ENCODE peak calls at places on chromosome 16, in nine cellular contexts. One of them, this sample, is unnamed.

GRCh38 chr16:55212791-55213190 is 111.2 kb upstream of the IRX6 start:
- DNase-seq in tibial nerve: no peak
- DNase-seq in endothelial cell of umbilical vein: no peak
- DNase-seq in uterus: no peak
- DNase-seq in adrenal gland: no peak
- DNase-seq in esophagus muscularis mucosa: no peak
- DNase-seq in esophagus squamous epithelium: no peak
- DNase-seq in body of pancreas: no peak
- DNase-seq in heart left ventricle: no peak
- DNase-seq in this sample: no peak

GRCh38 chr16:4115209-4115940 is 867 bp downstream of the ADCY9 start:
- DNase-seq in uterus: peak; percentile 50
- DNase-seq in esophagus muscularis mucosa: no peak
- DNase-seq in adrenal gland: peak; percentile 73
- DNase-seq in body of pancreas: peak; percentile 66
- DNase-seq in endothelial cell of umbilical vein: peak; percentile 44
- DNase-seq in heart left ventricle: peak; percentile 74
- DNase-seq in esophagus squamous epithelium: no peak
- DNase-seq in tibial nerve: no peak
- DNase-seq in this sample: peak; percentile 60

GRCh38 chr16:70694088-70694487 is 8.2 kb upstream of the MTSS2 start:
- DNase-seq in endothelial cell of umbilical vein: no peak
- DNase-seq in body of pancreas: no peak
- DNase-seq in esophagus muscularis mucosa: no peak
- DNase-seq in uterus: peak; percentile 71
- DNase-seq in adrenal gland: peak; percentile 77
- DNase-seq in heart left ventricle: no peak
- DNase-seq in esophagus squamous epithelium: no peak
- DNase-seq in tibial nerve: no peak
- DNase-seq in this sample: no peak

GRCh38 chr16:76899767-76900166 is 291.2 kb upstream of the MON1B start:
- DNase-seq in tibial nerve: no peak
- DNase-seq in body of pancreas: no peak
- DNase-seq in heart left ventricle: no peak
- DNase-seq in adrenal gland: no peak
- DNase-seq in endothelial cell of umbilical vein: no peak
- DNase-seq in uterus: no peak
- DNase-seq in esophagus muscularis mucosa: no peak
- DNase-seq in esophagus squamous epithelium: no peak
- DNase-seq in this sample: no peak

GRCh38 chr16:11224894-11225676 is 30.9 kb downstream of the SOCS1 start:
- DNase-seq in uterus: peak; percentile 41
- DNase-seq in esophagus squamous epithelium: peak; percentile 41
- DNase-seq in esophagus muscularis mucosa: no peak
- DNase-seq in endothelial cell of umbilical vein: no peak
- DNase-seq in tibial nerve: no peak
- DNase-seq in body of pancreas: no peak
- DNase-seq in heart left ventricle: peak; percentile 49
- DNase-seq in adrenal gland: peak; percentile 52
- DNase-seq in this sample: no peak

GRCh38 chr16:64700628-64701027 is 421.2 kb downstream of the CDH11 start:
- DNase-seq in esophagus muscularis mucosa: no peak
- DNase-seq in heart left ventricle: no peak
- DNase-seq in esophagus squamous epithelium: no peak
- DNase-seq in adrenal gland: no peak
- DNase-seq in body of pancreas: no peak
- DNase-seq in uterus: no peak
- DNase-seq in endothelial cell of umbilical vein: no peak
- DNase-seq in tibial nerve: no peak
- DNase-seq in this sample: no peak

GRCh38 chr16:61993076-61993475 is 43.2 kb downstream of the CDH8 start:
- DNase-seq in uterus: no peak
- DNase-seq in endothelial cell of umbilical vein: no peak
- DNase-seq in esophagus squamous epithelium: no peak
- DNase-seq in tibial nerve: no peak
- DNase-seq in heart left ventricle: no peak
- DNase-seq in adrenal gland: no peak
- DNase-seq in esophagus muscularis mucosa: no peak
- DNase-seq in body of pancreas: no peak
- DNase-seq in this sample: no peak

GRCh38 chr16:10876799-10877341 is at the start of gene CIITA:
- DNase-seq in heart left ventricle: peak; percentile 85
- DNase-seq in adrenal gland: peak; percentile 77
- DNase-seq in body of pancreas: peak; percentile 71
- DNase-seq in esophagus squamous epithelium: peak; percentile 50
- DNase-seq in esophagus muscularis mucosa: no peak
- DNase-seq in tibial nerve: peak; percentile 83
- DNase-seq in endothelial cell of umbilical vein: no peak
- DNase-seq in uterus: no peak
- DNase-seq in this sample: peak; percentile 61

GRCh38 chr16:67528870-67529638 is 425 bp downstream of the RIPOR1 start:
- DNase-seq in tibial nerve: no peak
- DNase-seq in endothelial cell of umbilical vein: peak; percentile 47
- DNase-seq in esophagus squamous epithelium: no peak
- DNase-seq in esophagus muscularis mucosa: no peak
- DNase-seq in heart left ventricle: peak; percentile 61
- DNase-seq in adrenal gland: no peak
- DNase-seq in uterus: peak; percentile 50
- DNase-seq in body of pancreas: peak; percentile 45
- DNase-seq in this sample: peak; percentile 60

GRCh38 chr16:10762336-10762995 is 18.8 kb downstream of the NUBP1 start:
- DNase-seq in uterus: no peak
- DNase-seq in adrenal gland: no peak
- DNase-seq in esophagus muscularis mucosa: no peak
- DNase-seq in endothelial cell of umbilical vein: no peak
- DNase-seq in esophagus squamous epithelium: no peak
- DNase-seq in heart left ventricle: no peak
- DNase-seq in body of pancreas: no peak
- DNase-seq in tibial nerve: no peak
- DNase-seq in this sample: no peak

DNA sequence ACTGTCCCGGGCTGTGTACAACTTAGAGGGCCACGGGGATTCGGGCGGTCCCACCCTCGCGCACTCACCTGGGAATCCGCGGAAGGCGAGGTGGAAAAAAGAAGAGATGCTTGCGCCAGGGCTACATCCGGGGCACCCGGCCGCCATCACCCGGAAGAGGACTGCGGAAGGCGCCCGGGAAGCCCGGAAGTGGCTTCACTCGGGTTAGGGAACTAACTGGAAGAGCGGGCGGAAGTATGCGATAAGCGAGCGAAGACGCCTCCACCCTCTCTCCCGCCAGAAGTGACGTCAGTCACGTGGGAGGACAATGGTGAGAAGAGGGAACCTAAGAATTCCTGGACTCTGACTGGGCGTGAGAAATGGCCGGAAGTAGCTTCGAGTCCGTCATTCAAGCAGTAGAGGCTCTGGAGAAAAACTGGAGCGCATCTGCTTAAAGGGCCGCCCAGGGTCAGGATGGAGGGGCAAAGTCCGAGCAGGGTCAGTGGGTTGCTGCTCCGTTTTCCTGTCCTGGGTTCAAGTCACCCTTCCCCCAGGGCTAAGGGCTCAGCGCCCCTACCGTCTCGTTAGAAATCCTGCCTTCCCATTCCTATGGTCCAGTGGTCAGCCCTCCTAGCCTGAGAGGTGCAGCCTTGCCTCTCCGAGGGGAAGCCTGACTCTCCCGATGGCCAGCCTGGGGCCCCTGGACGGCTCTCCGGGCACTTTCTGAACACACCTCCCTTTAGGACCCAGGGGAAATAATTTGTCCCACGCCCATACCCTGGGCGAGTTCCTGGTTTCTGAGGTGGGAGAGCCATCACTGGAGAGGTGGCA is at the start of gene CD2BP2:
- DNase-seq in body of pancreas: peak; percentile 97
- DNase-seq in heart left ventricle: peak; percentile 98
- DNase-seq in esophagus squamous epithelium: peak; percentile 83
- DNase-seq in esophagus muscularis mucosa: peak; percentile 99
- DNase-seq in uterus: peak; percentile 99
- DNase-seq in endothelial cell of umbilical vein: peak; percentile 98
- DNase-seq in tibial nerve: peak; percentile 95
- DNase-seq in adrenal gland: peak; percentile 98
- DNase-seq in this sample: peak; percentile 96
- TF ChIP-seq POLR2A in body of pancreas: peak; percentile 62
- TF ChIP-seq POLR2A in heart left ventricle: peak; percentile 40
- TF ChIP-seq POLR2A in esophagus squamous epithelium: peak; percentile 40
- TF ChIP-seq POLR2A in esophagus muscularis mucosa: peak; percentile 2
- TF ChIP-seq POLR2A in uterus: peak; percentile 51
- TF ChIP-seq POLR2A in endothelial cell of umbilical vein: peak; percentile 57
- TF ChIP-seq POLR2A in tibial nerve: peak; percentile 67
- TF ChIP-seq POLR2A in adrenal gland: no peak
- TF ChIP-seq POLR2A in this sample: peak; percentile 60

DNA sequence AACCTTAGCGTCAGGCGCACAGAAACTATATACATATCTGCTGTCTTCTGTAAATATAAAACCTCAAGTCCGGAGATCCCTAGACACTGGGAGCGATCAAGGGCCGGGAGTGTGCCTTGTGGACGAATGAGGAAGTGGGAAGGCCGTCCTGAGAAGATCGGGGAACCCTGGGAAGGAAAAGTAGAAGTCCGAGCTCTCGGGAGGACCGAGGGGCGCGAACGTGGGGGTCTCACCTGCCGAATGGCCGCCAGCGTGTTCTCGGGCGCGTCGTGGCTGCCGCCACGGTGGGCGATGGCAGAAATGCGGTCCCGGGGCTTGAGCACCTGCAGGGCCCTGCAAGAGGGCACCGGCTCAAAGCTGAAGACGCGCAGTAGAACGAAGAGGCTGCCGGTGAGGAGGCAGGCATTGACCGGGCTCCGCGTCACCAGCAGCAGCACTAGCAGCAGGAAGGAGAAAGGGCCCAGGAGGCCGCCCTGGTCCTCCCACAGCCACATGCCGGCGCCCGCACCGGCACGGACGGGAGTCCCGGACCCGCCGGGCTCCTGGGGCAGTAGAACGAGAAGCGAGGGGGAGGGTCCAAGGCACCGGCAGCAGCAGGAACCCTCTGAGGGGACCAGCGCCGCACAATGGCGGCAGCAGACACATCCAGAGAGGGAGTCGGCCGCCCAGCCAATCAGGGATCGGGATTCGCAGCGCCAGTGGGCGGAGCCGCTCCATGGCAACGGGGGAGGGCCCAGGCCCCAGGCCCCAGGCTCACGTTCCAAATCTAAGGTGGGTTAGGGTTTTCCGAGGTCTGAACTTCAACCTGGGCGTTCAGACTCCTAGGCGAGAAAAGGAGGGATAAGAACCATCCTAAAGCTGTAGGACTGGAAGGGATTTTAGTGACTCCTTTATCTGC is at the start of gene GDE1:
- DNase-seq in endothelial cell of umbilical vein: peak; percentile 92
- DNase-seq in esophagus muscularis mucosa: peak; percentile 98
- DNase-seq in esophagus squamous epithelium: peak; percentile 36
- DNase-seq in adrenal gland: peak; percentile 95
- DNase-seq in body of pancreas: peak; percentile 94
- DNase-seq in tibial nerve: peak; percentile 92
- DNase-seq in uterus: peak; percentile 95
- DNase-seq in heart left ventricle: peak; percentile 97
- DNase-seq in this sample: peak; percentile 97
- H3K27me3 ChIP-seq in endothelial cell of umbilical vein: no peaks in the 10 kb centered on the region
- H3K27me3 ChIP-seq in esophagus muscularis mucosa: no peaks in the 10 kb centered on the region
- H3K27me3 ChIP-seq in esophagus squamous epithelium: no peaks in the 10 kb centered on the region
- H3K27me3 ChIP-seq in adrenal gland: no peaks in the 10 kb centered on the region
- H3K27me3 ChIP-seq in body of pancreas: no peaks in the 10 kb centered on the region
- H3K27me3 ChIP-seq in tibial nerve: no peaks in the 10 kb centered on the region
- H3K27me3 ChIP-seq in uterus: no peaks in the 10 kb centered on the region
- H3K27me3 ChIP-seq in heart left ventricle: no peaks in the 10 kb centered on the region
- H3K27me3 ChIP-seq in this sample: no peaks in the 10 kb centered on the region

GRCh38 chr16:46729326-46729995 is 18.7 kb downstream of the MYLK3 start:
- DNase-seq in tibial nerve: no peak
- DNase-seq in esophagus squamous epithelium: no peak
- DNase-seq in esophagus muscularis mucosa: no peak
- DNase-seq in heart left ventricle: no peak
- DNase-seq in endothelial cell of umbilical vein: no peak
- DNase-seq in uterus: no peak
- DNase-seq in adrenal gland: no peak
- DNase-seq in body of pancreas: no peak
- DNase-seq in this sample: no peak
- TF ChIP-seq CTCF in tibial nerve: no peak
- TF ChIP-seq CTCF in esophagus squamous epithelium: no peak
- TF ChIP-seq CTCF in esophagus muscularis mucosa: no peak
- TF ChIP-seq CTCF in heart left ventricle: no peak
- TF ChIP-seq CTCF in endothelial cell of umbilical vein: no peak
- TF ChIP-seq CTCF in uterus: no peak
- TF ChIP-seq CTCF in adrenal gland: no peak
- TF ChIP-seq CTCF in body of pancreas: no peak
- TF ChIP-seq CTCF in this sample: no peak

GRCh38 chr16:27402569-27402963 is 592 bp downstream of the IL21R start:
- DNase-seq in tibial nerve: no peak
- DNase-seq in esophagus squamous epithelium: no peak
- DNase-seq in endothelial cell of umbilical vein: no peak
- DNase-seq in uterus: no peak
- DNase-seq in body of pancreas: no peak
- DNase-seq in heart left ventricle: no peak
- DNase-seq in esophagus muscularis mucosa: peak; percentile 55
- DNase-seq in adrenal gland: no peak
- DNase-seq in this sample: no peak

GRCh38 chr16:27404163-27404823 is 2.3 kb downstream of the IL21R start:
- DNase-seq in adrenal gland: no peak
- DNase-seq in uterus: no peak
- DNase-seq in esophagus squamous epithelium: no peak
- DNase-seq in endothelial cell of umbilical vein: no peak
- DNase-seq in tibial nerve: no peak
- DNase-seq in body of pancreas: no peak
- DNase-seq in esophagus muscularis mucosa: peak; percentile 62
- DNase-seq in heart left ventricle: no peak
- DNase-seq in this sample: no peak

GRCh38 chr16:27403601-27403992 is 1.6 kb downstream of the IL21R start:
- DNase-seq in uterus: no peak
- DNase-seq in body of pancreas: no peak
- DNase-seq in adrenal gland: no peak
- DNase-seq in tibial nerve: no peak
- DNase-seq in endothelial cell of umbilical vein: no peak
- DNase-seq in heart left ventricle: no peak
- DNase-seq in esophagus squamous epithelium: no peak
- DNase-seq in esophagus muscularis mucosa: no peak
- DNase-seq in this sample: no peak

GRCh38 chr16:27401768-27402568 is at the start of gene IL21R:
- DNase-seq in body of pancreas: peak; percentile 22
- DNase-seq in uterus: peak; percentile 25
- DNase-seq in tibial nerve: no peak
- DNase-seq in heart left ventricle: peak; percentile 81
- DNase-seq in esophagus muscularis mucosa: peak; percentile 86
- DNase-seq in adrenal gland: peak; percentile 64
- DNase-seq in esophagus squamous epithelium: no peak
- DNase-seq in endothelial cell of umbilical vein: no peak
- DNase-seq in this sample: peak; percentile 81

DNA sequence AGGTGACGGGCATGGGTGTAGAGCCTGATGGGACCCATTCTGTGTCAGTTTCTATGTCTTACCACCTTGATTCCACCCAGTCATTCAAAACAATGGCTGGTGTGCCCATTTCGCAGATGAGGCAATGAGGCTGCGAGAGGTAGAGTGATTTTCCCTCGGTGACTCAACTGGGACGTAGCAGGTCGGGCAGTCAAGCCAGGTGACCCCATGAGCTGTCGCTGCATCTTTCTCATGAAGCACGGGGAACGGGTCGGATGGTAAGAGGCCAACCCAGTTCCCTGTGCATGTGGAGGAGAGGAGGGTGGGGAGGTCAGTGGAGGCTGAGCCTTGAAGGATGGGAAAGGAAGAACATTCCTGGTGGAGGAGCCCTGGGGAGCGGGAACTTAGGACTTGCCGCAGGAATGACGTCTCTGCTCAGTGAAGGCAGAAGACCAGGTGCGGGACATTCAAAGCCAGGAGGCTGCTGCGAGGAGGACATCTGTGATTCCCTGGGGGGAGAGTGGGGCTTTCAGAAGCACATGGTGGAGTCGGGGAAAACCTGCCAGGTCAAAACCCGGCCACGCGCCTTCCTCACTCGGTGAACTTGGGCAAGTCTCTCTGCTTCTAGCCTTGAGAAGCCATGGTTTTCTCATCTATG is 1.1 kb downstream of the IL21R start:
- DNase-seq in uterus: no peak
- DNase-seq in tibial nerve: no peak
- DNase-seq in esophagus squamous epithelium: no peak
- DNase-seq in heart left ventricle: no peak
- DNase-seq in endothelial cell of umbilical vein: no peak
- DNase-seq in body of pancreas: no peak
- DNase-seq in adrenal gland: no peak
- DNase-seq in esophagus muscularis mucosa: peak; percentile 57
- DNase-seq in this sample: no peak
- TF ChIP-seq POLR2A in uterus: no peak
- TF ChIP-seq POLR2A in tibial nerve: no peak
- TF ChIP-seq POLR2A in esophagus squamous epithelium: no peak
- TF ChIP-seq POLR2A in heart left ventricle: no peak
- TF ChIP-seq POLR2A in endothelial cell of umbilical vein: no peak
- TF ChIP-seq POLR2A in body of pancreas: no peak
- TF ChIP-seq POLR2A in adrenal gland: no peak
- TF ChIP-seq POLR2A in esophagus muscularis mucosa: no peak
- TF ChIP-seq POLR2A in this sample: no peak

This sample was measured in right lobe of liver.